ENCODE peak calls at places on chromosomes 12 and 14, in six cellular contexts. One of them, this sample, is unnamed.
A peak's percentile ranks its signal among the peaks of the same experiment; 100 is the strongest.

GRCh38 chr12:42846782-42847181 is 257.2 kb upstream of the PRICKLE1 start:
- DNase-seq in uterus: no peak
- DNase-seq in body of pancreas: no peak
- DNase-seq in Peyer's patch: no peak
- DNase-seq in Karpas-422: no peak
- DNase-seq in astrocyte of the cerebellum: no peak
- DNase-seq in this sample: peak; percentile 18

GRCh38 chr14:88546621-88547385 is 8.0 kb downstream of the PTPN21 start:
- DNase-seq in astrocyte of the cerebellum: no peak
- DNase-seq in Peyer's patch: no peak
- DNase-seq in uterus: no peak
- DNase-seq in body of pancreas: no peak
- DNase-seq in Karpas-422: no peak
- DNase-seq in this sample: no peak

GRCh38 chr12:24839268-24839791 is 109.6 kb downstream of the BCAT1 start:
- DNase-seq in Peyer's patch: no peak
- DNase-seq in uterus: no peak
- DNase-seq in Karpas-422: no peak
- DNase-seq in body of pancreas: no peak
- DNase-seq in astrocyte of the cerebellum: no peak
- DNase-seq in this sample: peak; percentile 64

GRCh38 chr12:76586764-76587395 is 27.3 kb upstream of the OSBPL8 start:
- DNase-seq in astrocyte of the cerebellum: peak; percentile 43
- DNase-seq in Peyer's patch: peak; percentile 24
- DNase-seq in Karpas-422: peak; percentile 86
- DNase-seq in uterus: peak; percentile 35
- DNase-seq in body of pancreas: no peak
- DNase-seq in this sample: no peak

GRCh38 chr12:123091230-123091629 is 59.7 kb downstream of the PITPNM2 start:
- DNase-seq in Karpas-422: no peak
- DNase-seq in uterus: no peak
- DNase-seq in body of pancreas: no peak
- DNase-seq in Peyer's patch: no peak
- DNase-seq in astrocyte of the cerebellum: no peak
- DNase-seq in this sample: no peak

GRCh38 chr14:73823339-73823885 is 28.2 kb upstream of the PTGR2 start:
- DNase-seq in Peyer's patch: no peak
- DNase-seq in Karpas-422: no peak
- DNase-seq in body of pancreas: no peak
- DNase-seq in astrocyte of the cerebellum: peak; percentile 69
- DNase-seq in uterus: no peak
- DNase-seq in this sample: no peak

GRCh38 chr14:43687866-43688265 is 819.2 kb downstream of the FSCB start:
- DNase-seq in uterus: no peak
- DNase-seq in Peyer's patch: no peak
- DNase-seq in astrocyte of the cerebellum: peak; percentile 9
- DNase-seq in Karpas-422: no peak
- DNase-seq in body of pancreas: no peak
- DNase-seq in this sample: peak; percentile 40

GRCh38 chr12:48985475-48985897 is 7.4 kb downstream of the WNT1 start:
- DNase-seq in Karpas-422: no peak
- DNase-seq in Peyer's patch: no peak
- DNase-seq in body of pancreas: no peak
- DNase-seq in astrocyte of the cerebellum: no peak
- DNase-seq in uterus: no peak
- DNase-seq in this sample: no peak

GRCh38 chr12:120119395-120119973 is 2.9 kb upstream of the RAB35 start:
- DNase-seq in uterus: no peak
- DNase-seq in Peyer's patch: no peak
- DNase-seq in Karpas-422: peak; percentile 69
- DNase-seq in astrocyte of the cerebellum: no peak
- DNase-seq in body of pancreas: no peak
- DNase-seq in this sample: no peak

GRCh38 chr12:25422241-25422640 is 130.8 kb downstream of the LMNTD1 start:
- DNase-seq in body of pancreas: no peak
- DNase-seq in astrocyte of the cerebellum: no peak
- DNase-seq in Karpas-422: no peak
- DNase-seq in uterus: no peak
- DNase-seq in Peyer's patch: no peak
- DNase-seq in this sample: no peak

GRCh38 chr12:62764251-62764650 is 170.7 kb downstream of the PPM1H start:
- DNase-seq in uterus: no peak
- DNase-seq in Karpas-422: no peak
- DNase-seq in Peyer's patch: no peak
- DNase-seq in body of pancreas: no peak
- DNase-seq in astrocyte of the cerebellum: no peak
- DNase-seq in this sample: no peak

DNA sequence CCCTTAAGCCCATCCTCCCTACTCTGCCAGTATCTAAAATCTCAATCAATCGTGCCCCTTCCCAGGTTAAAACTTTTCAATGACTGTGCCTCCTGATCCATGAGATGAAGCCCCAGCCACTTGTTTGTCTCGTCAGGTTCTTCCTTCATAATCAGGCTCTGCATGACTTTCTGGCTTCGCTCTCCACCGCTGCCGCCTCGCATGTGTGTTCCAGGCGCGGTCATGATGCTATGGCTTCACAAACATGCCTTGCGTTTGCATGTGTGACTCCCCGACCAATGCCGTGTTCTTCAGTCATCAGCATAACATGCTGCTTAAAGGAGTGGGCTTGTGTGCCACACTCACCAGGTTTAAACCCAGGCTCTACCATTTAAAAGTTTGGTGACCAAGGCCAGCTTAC is 5.0 kb upstream of the C1RL start:
- DNase-seq in Karpas-422: no peak
- DNase-seq in Peyer's patch: no peak
- DNase-seq in uterus: peak; percentile 14
- DNase-seq in body of pancreas: no peak
- DNase-seq in astrocyte of the cerebellum: no peak
- DNase-seq in this sample: no peak
- H3K4me3 ChIP-seq in Karpas-422: no peak overlapping the region
- H3K4me3 ChIP-seq in Peyer's patch: no peak overlapping the region
- H3K4me3 ChIP-seq in uterus: no peak overlapping the region
- H3K4me3 ChIP-seq in body of pancreas: no peak overlapping the region
- H3K4me3 ChIP-seq in astrocyte of the cerebellum: no peak overlapping the region
- H3K4me3 ChIP-seq in this sample: no peak overlapping the region

DNA sequence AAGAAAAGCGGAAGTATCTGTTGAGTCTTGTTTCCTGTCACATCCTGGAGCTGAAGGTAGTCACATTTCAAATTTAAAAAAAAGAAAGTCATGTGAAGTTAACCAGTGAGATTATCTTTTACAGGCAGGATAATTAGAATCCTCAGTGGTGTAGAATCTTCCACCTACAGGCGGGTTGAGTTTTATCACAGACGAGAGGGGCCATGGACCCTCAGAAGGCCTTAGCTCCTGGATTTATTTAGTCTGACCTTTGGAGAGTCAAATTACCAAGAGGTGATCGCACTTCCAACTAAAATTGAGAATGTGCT is 13.0 kb upstream of the GNG2 start:
- DNase-seq in uterus: no peak
- DNase-seq in body of pancreas: no peak
- DNase-seq in Peyer's patch: no peak
- DNase-seq in Karpas-422: no peak
- DNase-seq in astrocyte of the cerebellum: no peak
- DNase-seq in this sample: no peak
- H3K4me3 ChIP-seq in uterus: no peak overlapping the region
- H3K4me3 ChIP-seq in body of pancreas: no peak overlapping the region
- H3K4me3 ChIP-seq in Peyer's patch: no peak overlapping the region
- H3K4me3 ChIP-seq in Karpas-422: peak overlapping the region; percentile 63
- H3K4me3 ChIP-seq in astrocyte of the cerebellum: no peak overlapping the region
- H3K4me3 ChIP-seq in this sample: no peak overlapping the region

DNA sequence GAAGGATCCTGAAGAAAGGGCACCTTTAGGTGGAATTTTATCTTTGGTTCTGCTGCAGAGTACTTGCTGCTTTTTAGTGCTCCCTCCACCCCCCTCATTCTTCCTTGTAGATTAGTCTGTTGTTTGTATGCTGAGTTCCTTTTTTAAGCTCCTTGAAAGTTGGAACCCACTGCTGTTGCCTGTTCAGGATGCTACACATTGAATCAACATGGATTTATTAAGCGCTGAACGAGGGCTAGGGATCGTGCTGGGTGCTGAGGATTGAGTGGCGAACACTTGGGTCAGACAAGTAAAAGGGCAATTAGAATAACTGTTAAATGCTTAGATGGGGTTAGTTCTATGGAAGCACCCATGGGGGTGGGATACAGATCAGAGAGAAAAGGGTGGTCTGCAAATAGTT is 907 bp upstream of the AMN1 start:
- DNase-seq in Peyer's patch: no peak
- DNase-seq in uterus: no peak
- DNase-seq in Karpas-422: no peak
- DNase-seq in body of pancreas: no peak
- DNase-seq in astrocyte of the cerebellum: no peak
- DNase-seq in this sample: no peak
- H3K4me3 ChIP-seq in Peyer's patch: peak overlapping the region; percentile 50
- H3K4me3 ChIP-seq in uterus: peak overlapping the region; percentile 57
- H3K4me3 ChIP-seq in Karpas-422: peak overlapping the region; percentile 77
- H3K4me3 ChIP-seq in body of pancreas: peak overlapping the region; percentile 45
- H3K4me3 ChIP-seq in astrocyte of the cerebellum: peak overlapping the region; percentile 66
- H3K4me3 ChIP-seq in this sample: peak overlapping the region; percentile 64

GRCh38 chr14:32564591-32564990 is 235.5 kb downstream of the AKAP6 start:
- DNase-seq in body of pancreas: no peak
- DNase-seq in Peyer's patch: no peak
- DNase-seq in Karpas-422: no peak
- DNase-seq in astrocyte of the cerebellum: no peak
- DNase-seq in uterus: no peak
- DNase-seq in this sample: peak; percentile 43

GRCh38 chr14:32571551-32571950 is 242.5 kb downstream of the AKAP6 start:
- DNase-seq in uterus: no peak
- DNase-seq in Peyer's patch: no peak
- DNase-seq in Karpas-422: no peak
- DNase-seq in body of pancreas: no peak
- DNase-seq in astrocyte of the cerebellum: no peak
- DNase-seq in this sample: no peak

GRCh38 chr14:32565256-32565655 is 236.2 kb downstream of the AKAP6 start:
- DNase-seq in astrocyte of the cerebellum: no peak
- DNase-seq in body of pancreas: no peak
- DNase-seq in uterus: no peak
- DNase-seq in Peyer's patch: no peak
- DNase-seq in Karpas-422: no peak
- DNase-seq in this sample: no peak

GRCh38 chr14:32571995-32572866 is 243.1 kb downstream of the AKAP6 start:
- DNase-seq in Karpas-422: no peak
- DNase-seq in uterus: no peak
- DNase-seq in Peyer's patch: no peak
- DNase-seq in body of pancreas: no peak
- DNase-seq in astrocyte of the cerebellum: no peak
- DNase-seq in this sample: no peak

DNA sequence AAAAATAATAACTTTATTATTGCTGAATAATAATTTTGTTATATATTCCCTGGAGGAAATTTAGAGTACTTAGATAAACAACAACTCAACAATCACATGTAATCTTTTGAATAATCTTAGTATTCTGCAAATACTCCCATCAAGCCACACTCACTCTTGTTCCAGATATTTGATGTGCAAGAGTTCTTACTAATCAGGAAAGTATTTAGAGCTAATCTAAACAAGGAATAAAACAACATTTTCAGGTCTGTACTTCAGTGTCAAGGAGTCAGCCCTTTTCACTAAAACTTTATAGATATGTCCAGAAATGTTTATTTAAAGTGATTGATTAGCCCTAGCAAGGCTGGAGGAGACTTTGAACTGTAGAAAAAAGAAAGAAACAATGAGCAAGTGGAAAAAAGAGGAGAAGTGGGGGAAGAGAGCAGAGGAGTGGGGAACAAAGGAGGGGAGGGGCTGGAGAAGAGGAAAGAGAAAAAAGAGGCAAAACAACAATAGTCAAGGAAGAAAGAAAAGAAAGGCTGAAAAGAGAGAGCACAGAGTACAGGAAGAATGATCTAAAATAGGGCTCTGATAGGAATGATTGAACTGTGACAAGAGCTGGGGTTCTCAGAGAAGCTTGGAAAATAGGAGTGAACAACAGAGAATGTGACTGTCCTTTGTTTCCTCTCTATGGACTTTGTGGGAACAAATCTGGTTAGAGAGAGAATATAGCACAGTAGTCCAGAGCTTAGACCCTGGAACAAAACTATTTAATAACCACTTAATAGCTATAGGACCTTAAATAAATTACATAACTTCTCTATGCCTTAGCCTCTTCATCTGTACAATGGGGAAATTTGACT is 238.7 kb downstream of the AKAP6 start:
- DNase-seq in Karpas-422: no peak
- DNase-seq in body of pancreas: no peak
- DNase-seq in Peyer's patch: no peak
- DNase-seq in uterus: no peak
- DNase-seq in astrocyte of the cerebellum: no peak
- DNase-seq in this sample: peak; percentile 21
- H3K4me3 ChIP-seq in Karpas-422: no peak overlapping the region
- H3K4me3 ChIP-seq in body of pancreas: no peak overlapping the region
- H3K4me3 ChIP-seq in Peyer's patch: no peak overlapping the region
- H3K4me3 ChIP-seq in uterus: no peak overlapping the region
- H3K4me3 ChIP-seq in astrocyte of the cerebellum: no peak overlapping the region
- H3K4me3 ChIP-seq in this sample: no peak overlapping the region

GRCh38 chr12:5390174-5390799 is 41.6 kb upstream of the NTF3 start:
- DNase-seq in body of pancreas: no peak
- DNase-seq in astrocyte of the cerebellum: no peak
- DNase-seq in Karpas-422: no peak
- DNase-seq in uterus: no peak
- DNase-seq in Peyer's patch: no peak
- DNase-seq in this sample: no peak
- H3K4me3 ChIP-seq in body of pancreas: no peak overlapping the region
- H3K4me3 ChIP-seq in astrocyte of the cerebellum: no peak overlapping the region
- H3K4me3 ChIP-seq in Karpas-422: no peak overlapping the region
- H3K4me3 ChIP-seq in uterus: no peak overlapping the region
- H3K4me3 ChIP-seq in Peyer's patch: no peak overlapping the region
- H3K4me3 ChIP-seq in this sample: no peak overlapping the region

GRCh38 chr14:106070242-106070641 is 543.9 kb downstream of the TMEM121 start:
- DNase-seq in astrocyte of the cerebellum: no peak
- DNase-seq in Karpas-422: no peak
- DNase-seq in Peyer's patch: no peak
- DNase-seq in uterus: no peak
- DNase-seq in body of pancreas: no peak
- DNase-seq in this sample: no peak
- H3K4me3 ChIP-seq in astrocyte of the cerebellum: no peak overlapping the region
- H3K4me3 ChIP-seq in Karpas-422: no peak overlapping the region
- H3K4me3 ChIP-seq in Peyer's patch: no peak overlapping the region
- H3K4me3 ChIP-seq in uterus: no peak overlapping the region
- H3K4me3 ChIP-seq in body of pancreas: no peak overlapping the region
- H3K4me3 ChIP-seq in this sample: no peak overlapping the region

GRCh38 chr14:55053500-55053899 is 2.1 kb downstream of the MAPK1IP1L start:
- DNase-seq in Karpas-422: no peak
- DNase-seq in astrocyte of the cerebellum: no peak
- DNase-seq in uterus: no peak
- DNase-seq in Peyer's patch: no peak
- DNase-seq in body of pancreas: no peak
- DNase-seq in this sample: no peak
- H3K4me3 ChIP-seq in Karpas-422: peak overlapping the region; percentile 92
- H3K4me3 ChIP-seq in astrocyte of the cerebellum: peak overlapping the region; percentile 97
- H3K4me3 ChIP-seq in uterus: no peak overlapping the region
- H3K4me3 ChIP-seq in Peyer's patch: no peak overlapping the region
- H3K4me3 ChIP-seq in body of pancreas: no peak overlapping the region
- H3K4me3 ChIP-seq in this sample: peak overlapping the region; percentile 91

This sample was measured in skeletal muscle cell.